ENCODE peak calls at places on chromosome 5, in four cellular contexts. Y is endothelial cell of umbilical vein, W is H9, U is DND-41. V is an unnamed sample.

GRCh38 chr5:57889558-57889957 is 406.9 kb upstream of the ACTBL2 start:
- DNase-seq in Y (peak; percentile 52), W (no peak), U (no peak), V (no peak)

GRCh38 chr5:114055810-114056476 is 305.9 kb upstream of the KCNN2 start:
- DNase-seq in Y (no peak), W (peak; percentile 54), U (no peak), V (no peak)

GRCh38 chr5:2266668-2267240 is 384.0 kb upstream of the IRX4 start:
- DNase-seq in Y (no peak), W (no peak), U (no peak), V (no peak)

GRCh38 chr5:179788193-179788854 is 5.5 kb upstream of the LTC4S start:
- DNase-seq in Y (no peak), W (no peak), U (no peak), V (no peak)

GRCh38 chr5:150904479-150905311 is at the start of gene ZNF300:
- DNase-seq in Y (peak; percentile 93), W (peak; percentile 92), U (no peak), V (no peak)

GRCh38 chr5:139388198-139388821 is 1.4 kb downstream of the MZB1 start:
- DNase-seq in Y (peak; percentile 54), W (no peak), U (peak; percentile 97), V (peak; percentile 96)

GRCh38 chr5:151225071-151225470 is 1.2 kb upstream of the CCDC69 start:
- DNase-seq in Y (no peak), W (no peak), U (no peak), V (peak; percentile 34)

GRCh38 chr5:86909896-86910295 is 292.2 kb downstream of the COX7C start:
- DNase-seq in Y (no peak), W (no peak), U (no peak), V (no peak)

GRCh38 chr5:73338201-73339126 is 110.1 kb downstream of the FOXD1 start:
- DNase-seq in Y (no peak), W (no peak), U (no peak), V (no peak)

GRCh38 chr5:53603009-53603687 is 42.7 kb downstream of the NDUFS4 start:
- DNase-seq in Y (no peak), W (no peak), U (no peak), V (no peak)

GRCh38 chr5:78404682-78405293 is 44.4 kb downstream of the SCAMP1 start:
- DNase-seq in Y (no peak), W (no peak), U (no peak), V (no peak)

GRCh38 chr5:141508440-141508807 is 19.5 kb downstream of the PCDHGC5 start:
- DNase-seq in Y (no peak), W (no peak), U (no peak), V (peak; percentile 50)

GRCh38 chr5:128669803-128670202 is 131.8 kb upstream of the FBN2 start:
- DNase-seq in Y (no peak), W (no peak), U (no peak), V (no peak)

GRCh38 chr5:157926953-157927352 is 68.0 kb upstream of the CLINT1 start:
- DNase-seq in Y (no peak), W (peak; percentile 44), U (no peak), V (no peak)

GRCh38 chr5:34487956-34488355 is 168.2 kb upstream of the RAI14 start:
- DNase-seq in Y (no peak), W (no peak), U (no peak), V (no peak)
- H2AFZ ChIP-seq in Y (peak overlapping the region; percentile 58), W (no peak overlapping the region), U (no peak overlapping the region), V (no peak overlapping the region)

GRCh38 chr5:88656196-88656935 is 226.6 kb downstream of the MEF2C start:
- DNase-seq in Y (no peak), W (no peak), U (no peak), V (no peak)
- H2AFZ ChIP-seq in Y (no peak overlapping the region), W (no peak overlapping the region), U (no peak overlapping the region), V (no peak overlapping the region)

GRCh38 chr5:76622973-76623596 is at the start of gene F2RL2:
- DNase-seq in Y (peak; percentile 75), W (peak; percentile 49), U (no peak), V (no peak)
- H2AFZ ChIP-seq in Y (peak within 1 kb of the TSS; percentile 3), W (no peak within 1 kb of the TSS), U (no peak within 1 kb of the TSS), V (no peak within 1 kb of the TSS)

GRCh38 chr5:103243665-103244064 is 14.9 kb upstream of the MACIR start:
- DNase-seq in Y (no peak), W (no peak), U (no peak), V (no peak)
- H2AFZ ChIP-seq in Y (no peak overlapping the region), W (no peak overlapping the region), U (no peak overlapping the region), V (no peak overlapping the region)

GRCh38 chr5:152367554-152367953 is 37.5 kb downstream of the NMUR2 start:
- DNase-seq in Y (no peak), W (no peak), U (no peak), V (no peak)
- H2AFZ ChIP-seq in Y (no peak overlapping the region), W (no peak overlapping the region), U (no peak overlapping the region), V (no peak overlapping the region)

GRCh38 chr5:102670224-102670836 is 84.8 kb upstream of the PAM start:
- DNase-seq in Y (peak; percentile 6), W (peak; percentile 54), U (no peak), V (no peak)

GRCh38 chr5:102668220-102668930 is 86.7 kb upstream of the PAM start:
- DNase-seq in Y (no peak), W (no peak), U (no peak), V (no peak)

GRCh38 chr5:102663771-102664530 is 91.2 kb upstream of the PAM start:
- DNase-seq in Y (no peak), W (no peak), U (no peak), V (no peak)

GRCh38 chr5:102666164-102666951 is 88.7 kb upstream of the PAM start:
- DNase-seq in Y (no peak), W (no peak), U (no peak), V (no peak)

DNA sequence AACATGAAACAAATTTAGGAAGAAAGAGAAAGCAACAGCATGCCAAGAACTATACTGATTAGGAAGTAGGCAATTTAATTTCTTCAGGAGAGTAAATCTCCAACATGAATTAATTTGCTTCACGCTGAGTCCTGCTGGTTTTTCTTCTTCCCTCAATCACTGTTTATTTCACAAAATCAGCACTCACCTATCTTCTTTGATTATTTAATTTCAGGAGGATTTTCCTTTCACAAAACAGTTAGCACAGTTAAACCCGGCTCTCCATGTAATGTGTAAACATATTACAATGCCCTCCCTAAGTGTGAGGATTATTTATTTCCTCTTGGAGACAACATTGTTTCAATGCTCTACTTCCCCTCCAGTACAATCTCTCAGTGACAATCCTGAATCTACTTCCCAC is 90.2 kb upstream of the PAM start:
- DNase-seq in Y (no peak), W (no peak), U (no peak), V (no peak)
- H2AFZ ChIP-seq in Y (no peak overlapping the region), W (no peak overlapping the region), U (no peak overlapping the region), V (no peak overlapping the region)